ENCODE peak calls at places on chromosomes 5 and 9, in eight cellular contexts. H is heart left ventricle; W is thoracic aorta; R is CD4-positive, CD25-positive, alpha-beta regulatory T cell; J is AG08395; V is stimulated activated CD8-positive, alpha-beta memory T cell treated with anti-CD3 and anti-CD28 coated beads, Interleukin-2, amount 100 ng/mL, for 1 hour; U is fibroblast of mammary gland; S is ELR. I is an unnamed sample.
A peak's percentile ranks its signal among the peaks of the same experiment; 100 is the strongest.

GRCh38 chr9:23587433-23587832 is 238.6 kb downstream of the ELAVL2 start:
- DNase-seq in H (peak; percentile 92), W (peak; percentile 3), R (no peak), J (peak; percentile 4), V (no peak), U (no peak), S (no peak), I (no peak)

GRCh38 chr5:10301842-10302610 is 5.7 kb downstream of the CMBL start:
- DNase-seq in H (peak; percentile 92), W (peak; percentile 31), R (no peak), J (no peak), V (no peak), U (no peak), S (no peak), I (no peak)

GRCh38 chr9:134554750-134555655 is 86.6 kb upstream of the COL5A1 start:
- DNase-seq in H (no peak), W (no peak), R (no peak), J (peak; percentile 67), V (no peak), U (peak; percentile 42), S (peak; percentile 22), I (no peak)

GRCh38 chr9:129182625-129183494 is 4.8 kb upstream of the IER5L start:
- DNase-seq in H (no peak), W (no peak), R (no peak), J (peak; percentile 31), V (no peak), U (no peak), S (peak; percentile 49), I (no peak)

GRCh38 chr9:98118640-98119601 is at the start of gene TRIM14:
- DNase-seq in H (peak; percentile 66), W (no peak), R (peak; percentile 62), J (peak; percentile 83), V (no peak), U (peak; percentile 44), S (peak; percentile 87), I (no peak)

GRCh38 chr9:37144762-37145161 is 24.4 kb downstream of the ZCCHC7 start:
- DNase-seq in H (no peak), W (no peak), R (no peak), J (no peak), V (no peak), U (peak; percentile 42), S (peak; percentile 71), I (no peak)

GRCh38 chr5:72540759-72541438 is 33.7 kb upstream of the ZNF366 start:
- DNase-seq in H (no peak), W (no peak), R (no peak), J (no peak), V (no peak), U (no peak), S (no peak), I (no peak)

GRCh38 chr9:101478906-101479305 is 43.3 kb upstream of the ALDOB start:
- DNase-seq in H (no peak), W (no peak), R (no peak), J (no peak), V (no peak), U (no peak), S (no peak), I (no peak)

GRCh38 chr5:146912874-146913273 is 34.3 kb upstream of the PPP2R2B start:
- DNase-seq in H (no peak), W (no peak), R (no peak), J (no peak), V (no peak), U (no peak), S (no peak), I (no peak)

GRCh38 chr9:124593080-124594058 is 86.2 kb upstream of the NR5A1 start:
- DNase-seq in H (no peak), W (no peak), R (no peak), J (peak; percentile 45), V (no peak), U (peak; percentile 28), S (no peak), I (no peak)